ENCODE peak calls at places on chromosomes 5 and 9, in ten cellular contexts. E is CD8-positive, alpha-beta memory T cell; F is tibial nerve; R is ovary; O is right lobe of liver; P is uterus; D is tibial artery; H is psoas muscle; J is mesendoderm; Y is hepatocyte. V is an unnamed sample. For H3K36me3, the result is how much of the 10 kb centered on the place peaks cover.

GRCh38 chr5:132883261-132883834 is 9.9 kb downstream of the LEAP2 start:
- DNase-seq in E (no peak), F (peak), R (no peak), O (no peak), P (peak), D (peak), H (no peak), J (peak), Y (peak), V (no peak)

GRCh38 chr5:2132497-2132847 is 249.7 kb upstream of the IRX4 start:
- DNase-seq in E (no peak), F (no peak), R (no peak), O (no peak), P (no peak), D (no peak), H (no peak), J (no peak), Y (no peak), V (no peak)

GRCh38 chr5:124436294-124436693 is 310.1 kb downstream of the ZNF608 start:
- DNase-seq in E (no peak), F (no peak), R (no peak), O (no peak), P (no peak), D (no peak), H (no peak), J (no peak), Y (no peak), V (no peak)

GRCh38 chr9:101508203-101508602 is 25.4 kb upstream of the RNF20 start:
- DNase-seq in E (no peak), F (no peak), R (no peak), O (no peak), P (no peak), D (no peak), H (no peak), J (no peak), Y (no peak), V (no peak)

GRCh38 chr9:88998911-88999310 is 7.6 kb downstream of the S1PR3 start:
- DNase-seq in E (no peak), F (no peak), R (no peak), O (peak), P (peak), D (peak), H (peak), J (no peak), Y (no peak), V (no peak)

GRCh38 chr5:10209004-10209403 is 40.7 kb downstream of the ATPSCKMT start:
- DNase-seq in E (no peak), F (no peak), R (no peak), O (no peak), P (no peak), D (no peak), H (no peak), J (no peak), Y (no peak), V (no peak)

GRCh38 chr5:173328896-173329369 is 719 bp upstream of the STC2 start:
- DNase-seq in E (no peak), F (no peak), R (no peak), O (peak), P (no peak), D (no peak), H (no peak), J (peak), Y (peak), V (peak)

GRCh38 chr5:78753093-78753531 is 104.5 kb upstream of the LHFPL2 start:
- DNase-seq in E (no peak), F (no peak), R (no peak), O (no peak), P (no peak), D (no peak), H (no peak), J (no peak), Y (no peak), V (no peak)

GRCh38 chr9:88379352-88379751 is 8.9 kb upstream of the SPIN1 start:
- DNase-seq in E (no peak), F (no peak), R (no peak), O (no peak), P (no peak), D (no peak), H (no peak), J (peak), Y (no peak), V (no peak)

GRCh38 chr9:128724744-128725211 is 851 bp upstream of the ZDHHC12 start:
- DNase-seq in E (peak), F (peak), R (peak), O (peak), P (peak), D (peak), H (peak), J (peak), Y (peak), V (peak)

GRCh38 chr9:88319936-88320747 is 68.1 kb upstream of the SPIN1 start:
- DNase-seq in E (no peak), F (no peak), R (no peak), O (no peak), P (no peak), D (no peak), H (no peak), J (no peak), Y (no peak), V (no peak)

GRCh38 chr5:169648725-169649124 is 11.7 kb downstream of the DOCK2 start:
- DNase-seq in E (no peak), F (no peak), R (no peak), O (no peak), P (no peak), D (no peak), H (no peak), J (no peak), Y (no peak), V (no peak)

GRCh38 chr9:35976726-35977125 is 18.8 kb upstream of the OR2S2 start:
- DNase-seq in E (no peak), F (no peak), R (no peak), O (no peak), P (no peak), D (no peak), H (no peak), J (no peak), Y (no peak), V (peak)

GRCh38 chr5:72841756-72842535 is 25.5 kb downstream of the TNPO1 start:
- DNase-seq in E (no peak), F (no peak), R (no peak), O (no peak), P (no peak), D (no peak), H (no peak), J (no peak), Y (no peak), V (no peak)

GRCh38 chr5:138686668-138687067 is 66.6 kb upstream of the CTNNA1 start:
- DNase-seq in E (no peak), F (no peak), R (no peak), O (no peak), P (no peak), D (no peak), H (no peak), J (no peak), Y (no peak), V (no peak)

GRCh38 chr9:134364391-134365114 is 38.3 kb downstream of the RXRA start:
- DNase-seq in E (no peak), F (no peak), R (no peak), O (peak), P (no peak), D (no peak), H (no peak), J (no peak), Y (peak), V (no peak)

GRCh38 chr5:128904815-128905214 is 60.5 kb upstream of the SLC27A6 start:
- DNase-seq in E (no peak), F (no peak), R (no peak), O (no peak), P (no peak), D (no peak), H (no peak), J (no peak), Y (no peak), V (no peak)

GRCh38 chr5:122759310-122759709 is 15.6 kb upstream of the SNX2 start:
- DNase-seq in E (no peak), F (no peak), R (no peak), O (no peak), P (no peak), D (no peak), H (no peak), J (no peak), Y (no peak), V (no peak)

GRCh38 chr5:155381654-155382053 is 368.1 kb downstream of the KIF4B start:
- DNase-seq in E (no peak), F (no peak), R (no peak), O (no peak), P (no peak), D (no peak), H (no peak), J (peak), Y (no peak), V (no peak)

GRCh38 chr5:44774279-44774880 is 34.4 kb upstream of the MRPS30 start:
- DNase-seq in E (no peak), F (no peak), R (no peak), O (no peak), P (no peak), D (no peak), H (no peak), J (peak), Y (peak), V (no peak)

GRCh38 chr9:136237486-136238341 is 7.9 kb downstream of the QSOX2 start:
- DNase-seq in E (no peak), F (no peak), R (no peak), O (no peak), P (no peak), D (no peak), H (no peak), J (no peak), Y (no peak), V (no peak)

GRCh38 chr5:142109356-142110045 is 922 bp downstream of the NDFIP1 start:
- DNase-seq in E (no peak), F (peak), R (peak), O (no peak), P (peak), D (peak), H (no peak), J (peak), Y (peak), V (no peak)

GRCh38 chr5:2213121-2213730 is 330.5 kb upstream of the IRX4 start:
- DNase-seq in E (no peak), F (no peak), R (no peak), O (no peak), P (no peak), D (no peak), H (no peak), J (no peak), Y (no peak), V (no peak)

GRCh38 chr5:9765421-9765820 is 135.3 kb upstream of the TAS2R1 start:
- DNase-seq in E (no peak), F (no peak), R (no peak), O (no peak), P (no peak), D (no peak), H (no peak), J (no peak), Y (no peak), V (no peak)

GRCh38 chr9:77766587-77766986 is 118.5 kb upstream of the GNA14 start:
- DNase-seq in E (no peak), F (no peak), R (no peak), O (no peak), P (no peak), D (no peak), H (no peak), J (no peak), Y (no peak), V (no peak)
- H3K36me3 ChIP-seq in E (under half), F (under half), R (under half), O (under half), P (under half), D (under half), H (under half), J (under half), Y (under half), V (under half)

GRCh38 chr9:107487521-107488399 is 1.8 kb downstream of the KLF4 start:
- DNase-seq in E (no peak), F (peak), R (peak), O (peak), P (peak), D (peak), H (peak), J (peak), Y (peak), V (peak)

GRCh38 chr9:107486674-107487520 is 2.7 kb downstream of the KLF4 start:
- DNase-seq in E (no peak), F (no peak), R (peak), O (no peak), P (peak), D (no peak), H (peak), J (peak), Y (no peak), V (no peak)

GRCh38 chr9:107484117-107484723 is 5.3 kb downstream of the KLF4 start:
- DNase-seq in E (no peak), F (peak), R (no peak), O (no peak), P (peak), D (peak), H (no peak), J (peak), Y (peak), V (no peak)

GRCh38 chr9:107483666-107484065 is 5.9 kb downstream of the KLF4 start:
- DNase-seq in E (no peak), F (no peak), R (no peak), O (no peak), P (no peak), D (no peak), H (no peak), J (no peak), Y (no peak), V (no peak)

GRCh38 chr9:107485451-107486043 is 4.0 kb downstream of the KLF4 start:
- DNase-seq in E (no peak), F (no peak), R (no peak), O (no peak), P (no peak), D (no peak), H (no peak), J (no peak), Y (no peak), V (no peak)
- H3K4me3 ChIP-seq in E (no peak), F (peak), R (peak), O (no peak), P (peak), D (peak), H (peak), J (no peak), Y (peak), V (no peak)

DNA sequence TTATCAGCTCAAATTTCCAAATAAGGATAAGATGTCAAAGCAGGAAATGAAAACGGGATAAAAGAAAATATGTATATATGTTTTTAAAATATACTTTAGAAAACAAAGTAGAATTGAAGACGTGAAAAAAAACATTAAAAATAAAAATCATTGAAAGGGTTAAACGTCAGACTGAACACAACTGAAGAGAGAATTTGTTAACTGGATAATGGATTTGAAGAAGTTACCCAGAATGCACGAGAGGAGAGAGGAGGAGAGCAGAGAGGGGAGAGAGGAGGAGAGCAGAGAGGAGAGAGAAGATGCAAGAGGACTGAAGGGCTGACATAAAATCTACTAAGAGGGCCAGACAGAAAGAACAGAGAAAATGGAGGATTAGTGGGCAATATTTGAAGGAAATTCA is 88.0 kb downstream of the CDKN2A start:
- DNase-seq in E (no peak), F (no peak), R (no peak), O (no peak), P (no peak), D (no peak), H (no peak), J (no peak), Y (no peak), V (no peak)
- H3K36me3 ChIP-seq in E (under half), F (half or more), R (under half), O (under half), P (under half), D (under half), H (under half), J (under half), Y (under half), V (under half)

DNA sequence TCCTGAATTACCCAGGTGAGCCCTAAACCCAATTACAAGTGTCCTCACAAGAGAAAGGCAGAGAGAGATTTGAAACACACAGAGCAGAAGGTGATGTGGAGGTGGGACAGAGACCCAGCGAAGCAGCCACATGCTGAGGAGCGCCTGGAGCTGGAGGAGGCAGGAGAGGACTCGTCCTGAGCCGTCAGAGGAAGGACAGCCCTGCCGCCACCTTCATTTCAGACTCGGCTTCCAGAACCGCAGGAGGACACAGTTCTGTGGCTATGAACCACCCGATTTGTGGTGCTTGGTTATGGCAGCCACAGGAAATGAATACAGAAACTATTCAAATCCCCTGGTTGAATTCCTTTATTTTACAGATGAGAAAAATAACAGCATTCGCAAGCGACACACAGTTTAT is 16.4 kb upstream of the FBP1 start:
- DNase-seq in E (no peak), F (no peak), R (no peak), O (no peak), P (no peak), D (no peak), H (no peak), J (no peak), Y (no peak), V (no peak)
- H3K4me3 ChIP-seq in E (peak), F (no peak), R (no peak), O (no peak), P (no peak), D (peak), H (peak), J (no peak), Y (no peak), V (peak)

GRCh38 chr9:37255187-37255586 is 134.8 kb downstream of the ZCCHC7 start:
- DNase-seq in E (no peak), F (no peak), R (no peak), O (no peak), P (no peak), D (no peak), H (no peak), J (no peak), Y (no peak), V (no peak)

GRCh38 chr9:37246825-37247224 is 126.5 kb downstream of the ZCCHC7 start:
- DNase-seq in E (no peak), F (no peak), R (no peak), O (no peak), P (no peak), D (no peak), H (no peak), J (no peak), Y (no peak), V (no peak)

GRCh38 chr9:37248651-37249163 is 128.3 kb downstream of the ZCCHC7 start:
- DNase-seq in E (no peak), F (no peak), R (no peak), O (no peak), P (no peak), D (no peak), H (no peak), J (no peak), Y (no peak), V (no peak)

GRCh38 chr9:37253377-37253937 is 133.1 kb downstream of the ZCCHC7 start:
- DNase-seq in E (no peak), F (no peak), R (no peak), O (no peak), P (no peak), D (no peak), H (no peak), J (no peak), Y (no peak), V (no peak)

DNA sequence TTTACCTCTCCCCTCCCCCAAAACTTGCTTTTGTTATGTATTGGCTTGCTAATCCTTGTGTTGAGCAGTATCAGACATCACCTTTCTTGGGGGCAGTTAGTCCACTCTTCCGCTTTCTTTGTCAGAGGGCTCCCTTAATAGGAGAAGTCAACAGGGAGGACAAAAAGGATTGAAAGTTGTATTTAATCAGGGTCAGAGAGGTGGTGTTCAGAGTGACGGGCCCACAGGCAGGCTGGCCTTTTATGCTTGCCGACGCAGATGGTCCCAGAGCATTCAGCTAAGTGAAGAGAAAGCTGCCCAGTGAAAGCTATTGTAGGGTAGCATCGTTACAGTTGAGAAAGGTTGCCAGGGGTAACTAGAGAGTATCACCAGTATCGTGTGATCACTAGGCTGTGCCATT is 131.1 kb downstream of the ZCCHC7 start:
- DNase-seq in E (no peak), F (no peak), R (no peak), O (no peak), P (no peak), D (no peak), H (no peak), J (peak), Y (no peak), V (no peak)
- H3K36me3 ChIP-seq in E (under half), F (under half), R (under half), O (under half), P (under half), D (under half), H (under half), J (under half), Y (under half), V (under half)

GRCh38 chr5:82784521-82784920 is 292.7 kb downstream of the TMEM167A start:
- DNase-seq in E (no peak), F (no peak), R (no peak), O (no peak), P (no peak), D (no peak), H (no peak), J (no peak), Y (no peak), V (no peak)

GRCh38 chr5:82785941-82786340 is 291.3 kb downstream of the TMEM167A start:
- DNase-seq in E (no peak), F (no peak), R (no peak), O (no peak), P (no peak), D (no peak), H (no peak), J (no peak), Y (peak), V (no peak)
- H3K4me3 ChIP-seq in E (no peak), F (no peak), R (no peak), O (no peak), P (no peak), D (no peak), H (no peak), J (no peak), Y (no peak), V (no peak)

DNA sequence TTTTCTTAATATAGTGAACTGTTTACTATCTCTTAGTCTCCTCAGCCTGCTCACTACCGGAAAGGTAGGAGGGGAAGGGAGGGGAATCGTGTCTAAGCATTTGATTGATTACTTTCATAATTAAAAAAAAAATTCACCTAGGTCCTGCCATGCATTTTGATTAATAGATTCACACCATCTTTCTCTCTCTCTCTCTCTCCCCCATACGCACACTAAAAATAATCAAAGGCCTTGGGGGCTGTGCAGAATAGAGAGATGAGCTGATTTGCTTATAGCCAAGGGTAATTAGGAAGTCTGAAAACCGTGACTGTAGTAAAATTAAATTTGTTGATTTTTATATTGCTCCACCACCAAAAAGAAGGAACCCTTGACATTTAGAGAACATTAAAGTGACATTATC is 49.6 kb downstream of the CD180 start:
- DNase-seq in E (no peak), F (no peak), R (no peak), O (no peak), P (no peak), D (no peak), H (no peak), J (no peak), Y (no peak), V (no peak)
- H3K36me3 ChIP-seq in E (under half), F (under half), R (under half), O (under half), P (under half), D (under half), H (under half), J (under half), Y (under half), V (under half)

V was measured in GM06990.